ENCODE peak calls at places on chromosomes 7 and 10, in ten cellular contexts. One of them, this sample, is unnamed.
A peak's percentile ranks its signal among the peaks of the same experiment; 100 is the strongest.

GRCh38 chr10:104120061-104120460 is 1.9 kb upstream of the SFR1 start:
- DNase-seq in GM12891: no peak
- DNase-seq in transverse colon: no peak
- DNase-seq in tibial nerve: no peak
- DNase-seq in suprapubic skin: no peak
- DNase-seq in H54: no peak
- DNase-seq in esophagus squamous epithelium: no peak
- DNase-seq in stomach: no peak
- DNase-seq in GM12878: no peak
- DNase-seq in A549: no peak
- DNase-seq in this sample: no peak

GRCh38 chr10:18214692-18215563 is 74.7 kb downstream of the CACNB2 start:
- DNase-seq in suprapubic skin: no peak
- DNase-seq in H54: peak; percentile 10
- DNase-seq in GM12891: peak; percentile 7
- DNase-seq in GM12878: no peak
- DNase-seq in A549: peak; percentile 51
- DNase-seq in transverse colon: peak; percentile 60
- DNase-seq in stomach: no peak
- DNase-seq in esophagus squamous epithelium: no peak
- DNase-seq in tibial nerve: peak; percentile 81
- DNase-seq in this sample: peak; percentile 55

GRCh38 chr7:116522247-116522646 is 2.6 kb upstream of the CAV1 start:
- DNase-seq in H54: peak; percentile 30
- DNase-seq in tibial nerve: no peak
- DNase-seq in suprapubic skin: no peak
- DNase-seq in GM12891: no peak
- DNase-seq in transverse colon: no peak
- DNase-seq in A549: peak; percentile 80
- DNase-seq in esophagus squamous epithelium: no peak
- DNase-seq in stomach: no peak
- DNase-seq in GM12878: no peak
- DNase-seq in this sample: no peak

GRCh38 chr7:69567790-69568189 is 30.5 kb upstream of the AUTS2 start:
- DNase-seq in esophagus squamous epithelium: no peak
- DNase-seq in A549: no peak
- DNase-seq in suprapubic skin: no peak
- DNase-seq in GM12891: no peak
- DNase-seq in tibial nerve: no peak
- DNase-seq in H54: no peak
- DNase-seq in GM12878: no peak
- DNase-seq in transverse colon: no peak
- DNase-seq in stomach: no peak
- DNase-seq in this sample: no peak

GRCh38 chr10:96501985-96502384 is 11.7 kb downstream of the TLL2 start:
- DNase-seq in transverse colon: no peak
- DNase-seq in suprapubic skin: no peak
- DNase-seq in stomach: no peak
- DNase-seq in esophagus squamous epithelium: no peak
- DNase-seq in GM12891: no peak
- DNase-seq in A549: no peak
- DNase-seq in H54: no peak
- DNase-seq in tibial nerve: no peak
- DNase-seq in GM12878: no peak
- DNase-seq in this sample: no peak

GRCh38 chr7:154744226-154744860 is 258.6 kb downstream of the PAXIP1 start:
- DNase-seq in stomach: peak; percentile 50
- DNase-seq in esophagus squamous epithelium: no peak
- DNase-seq in GM12878: no peak
- DNase-seq in tibial nerve: no peak
- DNase-seq in H54: peak; percentile 59
- DNase-seq in GM12891: peak; percentile 60
- DNase-seq in suprapubic skin: no peak
- DNase-seq in A549: peak; percentile 21
- DNase-seq in transverse colon: peak; percentile 42
- DNase-seq in this sample: peak; percentile 27

GRCh38 chr10:96573036-96573435 is 13.8 kb downstream of the TM9SF3 start:
- DNase-seq in transverse colon: no peak
- DNase-seq in H54: no peak
- DNase-seq in GM12891: no peak
- DNase-seq in stomach: no peak
- DNase-seq in esophagus squamous epithelium: no peak
- DNase-seq in A549: no peak
- DNase-seq in tibial nerve: no peak
- DNase-seq in suprapubic skin: no peak
- DNase-seq in GM12878: no peak
- DNase-seq in this sample: no peak

GRCh38 chr7:108452707-108453106 is 3.5 kb downstream of the NRCAM start:
- DNase-seq in stomach: no peak
- DNase-seq in tibial nerve: no peak
- DNase-seq in GM12891: no peak
- DNase-seq in GM12878: no peak
- DNase-seq in suprapubic skin: no peak
- DNase-seq in transverse colon: no peak
- DNase-seq in esophagus squamous epithelium: no peak
- DNase-seq in A549: peak; percentile 63
- DNase-seq in H54: no peak
- DNase-seq in this sample: no peak

GRCh38 chr10:132546567-132547420 is 9.2 kb downstream of the INPP5A start:
- DNase-seq in H54: no peak
- DNase-seq in suprapubic skin: peak; percentile 59
- DNase-seq in A549: no peak
- DNase-seq in tibial nerve: no peak
- DNase-seq in GM12891: no peak
- DNase-seq in esophagus squamous epithelium: no peak
- DNase-seq in stomach: peak; percentile 52
- DNase-seq in GM12878: no peak
- DNase-seq in transverse colon: peak; percentile 42
- DNase-seq in this sample: peak; percentile 99

GRCh38 chr7:104980440-104980839 is 33.6 kb upstream of the KMT2E start:
- DNase-seq in tibial nerve: no peak
- DNase-seq in GM12891: no peak
- DNase-seq in GM12878: no peak
- DNase-seq in suprapubic skin: no peak
- DNase-seq in stomach: no peak
- DNase-seq in H54: no peak
- DNase-seq in esophagus squamous epithelium: no peak
- DNase-seq in A549: no peak
- DNase-seq in transverse colon: no peak
- DNase-seq in this sample: no peak

GRCh38 chr7:4226166-4226857 is 455.8 kb upstream of the FOXK1 start:
- DNase-seq in suprapubic skin: no peak
- DNase-seq in GM12878: no peak
- DNase-seq in GM12891: no peak
- DNase-seq in H54: peak; percentile 38
- DNase-seq in stomach: no peak
- DNase-seq in tibial nerve: no peak
- DNase-seq in A549: peak; percentile 13
- DNase-seq in esophagus squamous epithelium: no peak
- DNase-seq in transverse colon: no peak
- DNase-seq in this sample: no peak

GRCh38 chr7:101419831-101420230 is 57.2 kb downstream of the COL26A1 start:
- DNase-seq in esophagus squamous epithelium: no peak
- DNase-seq in stomach: no peak
- DNase-seq in suprapubic skin: no peak
- DNase-seq in H54: no peak
- DNase-seq in GM12891: no peak
- DNase-seq in GM12878: no peak
- DNase-seq in transverse colon: no peak
- DNase-seq in A549: no peak
- DNase-seq in tibial nerve: no peak
- DNase-seq in this sample: no peak

GRCh38 chr7:42426163-42426562 is 189.2 kb upstream of the GLI3 start:
- DNase-seq in transverse colon: no peak
- DNase-seq in suprapubic skin: no peak
- DNase-seq in esophagus squamous epithelium: no peak
- DNase-seq in A549: peak; percentile 13
- DNase-seq in GM12891: no peak
- DNase-seq in tibial nerve: no peak
- DNase-seq in stomach: no peak
- DNase-seq in GM12878: no peak
- DNase-seq in H54: no peak
- DNase-seq in this sample: no peak

GRCh38 chr10:71084061-71084817 is 128.1 kb upstream of the UNC5B start:
- DNase-seq in tibial nerve: no peak
- DNase-seq in transverse colon: peak; percentile 3
- DNase-seq in H54: peak; percentile 0
- DNase-seq in stomach: peak; percentile 22
- DNase-seq in esophagus squamous epithelium: no peak
- DNase-seq in A549: no peak
- DNase-seq in GM12878: no peak
- DNase-seq in suprapubic skin: peak; percentile 30
- DNase-seq in GM12891: no peak
- DNase-seq in this sample: no peak

DNA sequence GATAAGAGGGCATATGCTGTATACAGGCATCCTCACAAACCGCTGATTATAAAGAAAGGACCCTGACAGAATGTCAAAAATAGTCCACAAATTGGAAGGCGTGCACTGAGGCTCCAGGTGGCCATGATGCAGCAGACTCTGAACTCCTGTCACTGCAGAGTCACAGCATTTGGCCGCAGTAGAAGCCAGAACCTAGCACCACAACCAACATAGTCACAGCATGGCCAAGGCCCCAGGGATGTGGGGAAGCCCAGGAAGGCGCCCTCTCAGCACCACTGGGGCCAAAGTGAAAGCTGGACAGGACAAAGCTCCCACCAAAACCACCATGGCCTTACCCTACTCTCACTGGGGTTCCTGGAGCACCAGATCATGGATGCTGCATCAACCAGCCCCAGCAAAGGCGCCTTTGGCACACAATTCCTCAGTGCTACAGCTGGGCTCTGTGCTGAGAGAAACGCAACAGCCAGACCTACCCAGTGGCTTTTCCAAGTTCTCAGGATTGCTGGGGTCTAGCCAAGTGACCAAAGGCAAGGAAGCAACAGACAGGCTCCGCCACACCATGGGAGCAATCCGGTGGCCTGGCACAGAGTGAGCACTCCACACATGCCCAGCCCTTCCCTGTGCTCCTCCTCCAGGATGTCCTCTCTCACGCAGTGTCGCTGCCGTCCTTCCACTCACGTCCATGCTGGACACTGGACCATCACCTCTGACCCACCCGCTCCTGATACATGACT is 60.2 kb downstream of the STK17A start:
- DNase-seq in GM12878: no peak
- DNase-seq in tibial nerve: no peak
- DNase-seq in H54: no peak
- DNase-seq in stomach: no peak
- DNase-seq in GM12891: no peak
- DNase-seq in transverse colon: no peak
- DNase-seq in suprapubic skin: no peak
- DNase-seq in A549: no peak
- DNase-seq in esophagus squamous epithelium: no peak
- DNase-seq in this sample: no peak
- TF ChIP-seq POLR2A in GM12878: no peak
- TF ChIP-seq POLR2A in tibial nerve: no peak
- TF ChIP-seq POLR2A in H54: no peak
- TF ChIP-seq POLR2A in stomach: no peak
- TF ChIP-seq POLR2A in GM12891: no peak
- TF ChIP-seq POLR2A in transverse colon: no peak
- TF ChIP-seq POLR2A in suprapubic skin: no peak
- TF ChIP-seq POLR2A in A549: no peak
- TF ChIP-seq POLR2A in esophagus squamous epithelium: no peak
- TF ChIP-seq POLR2A in this sample: no peak

GRCh38 chr7:30470163-30470770 is 8.3 kb downstream of the NOD1 start:
- DNase-seq in transverse colon: no peak
- DNase-seq in stomach: no peak
- DNase-seq in tibial nerve: no peak
- DNase-seq in suprapubic skin: no peak
- DNase-seq in GM12878: no peak
- DNase-seq in GM12891: no peak
- DNase-seq in A549: peak; percentile 19
- DNase-seq in H54: no peak
- DNase-seq in esophagus squamous epithelium: no peak
- DNase-seq in this sample: peak; percentile 59

GRCh38 chr7:30471205-30471604 is 7.4 kb downstream of the NOD1 start:
- DNase-seq in stomach: no peak
- DNase-seq in suprapubic skin: no peak
- DNase-seq in tibial nerve: no peak
- DNase-seq in A549: no peak
- DNase-seq in GM12891: no peak
- DNase-seq in H54: no peak
- DNase-seq in GM12878: no peak
- DNase-seq in transverse colon: no peak
- DNase-seq in esophagus squamous epithelium: no peak
- DNase-seq in this sample: peak; percentile 69

GRCh38 chr7:30472081-30472770 is 6.4 kb downstream of the NOD1 start:
- DNase-seq in GM12878: no peak
- DNase-seq in tibial nerve: no peak
- DNase-seq in esophagus squamous epithelium: no peak
- DNase-seq in stomach: no peak
- DNase-seq in A549: no peak
- DNase-seq in transverse colon: no peak
- DNase-seq in GM12891: no peak
- DNase-seq in H54: no peak
- DNase-seq in suprapubic skin: no peak
- DNase-seq in this sample: no peak

GRCh38 chr7:30469303-30469702 is 9.3 kb downstream of the NOD1 start:
- DNase-seq in H54: peak; percentile 81
- DNase-seq in suprapubic skin: peak; percentile 85
- DNase-seq in stomach: no peak
- DNase-seq in esophagus squamous epithelium: no peak
- DNase-seq in GM12891: no peak
- DNase-seq in transverse colon: peak; percentile 71
- DNase-seq in tibial nerve: peak; percentile 69
- DNase-seq in GM12878: no peak
- DNase-seq in A549: peak; percentile 97
- DNase-seq in this sample: peak; percentile 58

GRCh38 chr7:30470783-30471182 is 7.8 kb downstream of the NOD1 start:
- DNase-seq in transverse colon: peak; percentile 53
- DNase-seq in suprapubic skin: no peak
- DNase-seq in tibial nerve: peak; percentile 50
- DNase-seq in stomach: no peak
- DNase-seq in H54: no peak
- DNase-seq in GM12891: no peak
- DNase-seq in A549: peak; percentile 28
- DNase-seq in esophagus squamous epithelium: no peak
- DNase-seq in GM12878: no peak
- DNase-seq in this sample: peak; percentile 88
- TF ChIP-seq POLR2A in transverse colon: no peak
- TF ChIP-seq POLR2A in suprapubic skin: no peak
- TF ChIP-seq POLR2A in tibial nerve: no peak
- TF ChIP-seq POLR2A in stomach: no peak
- TF ChIP-seq POLR2A in H54: no peak
- TF ChIP-seq POLR2A in GM12891: no peak
- TF ChIP-seq POLR2A in A549: no peak
- TF ChIP-seq POLR2A in esophagus squamous epithelium: no peak
- TF ChIP-seq POLR2A in GM12878: no peak
- TF ChIP-seq POLR2A in this sample: peak; percentile 10

GRCh38 chr7:54933610-54934009 is 85.2 kb upstream of the EGFR start:
- DNase-seq in GM12891: no peak
- DNase-seq in transverse colon: no peak
- DNase-seq in tibial nerve: no peak
- DNase-seq in stomach: no peak
- DNase-seq in H54: no peak
- DNase-seq in suprapubic skin: no peak
- DNase-seq in GM12878: no peak
- DNase-seq in esophagus squamous epithelium: no peak
- DNase-seq in A549: no peak
- DNase-seq in this sample: no peak
- TF ChIP-seq POLR2A in GM12891: no peak
- TF ChIP-seq POLR2A in transverse colon: no peak
- TF ChIP-seq POLR2A in tibial nerve: no peak
- TF ChIP-seq POLR2A in stomach: no peak
- TF ChIP-seq POLR2A in H54: no peak
- TF ChIP-seq POLR2A in suprapubic skin: no peak
- TF ChIP-seq POLR2A in GM12878: no peak
- TF ChIP-seq POLR2A in esophagus squamous epithelium: no peak
- TF ChIP-seq POLR2A in A549: no peak
- TF ChIP-seq POLR2A in this sample: no peak

GRCh38 chr10:69087600-69088470 is at the start of gene SRGN:
- DNase-seq in A549: peak; percentile 68
- DNase-seq in stomach: peak; percentile 70
- DNase-seq in tibial nerve: peak; percentile 91
- DNase-seq in esophagus squamous epithelium: peak; percentile 43
- DNase-seq in H54: peak; percentile 56
- DNase-seq in GM12891: no peak
- DNase-seq in transverse colon: peak; percentile 81
- DNase-seq in GM12878: peak; percentile 97
- DNase-seq in suprapubic skin: peak; percentile 82
- DNase-seq in this sample: peak; percentile 31
- TF ChIP-seq POLR2A in A549: no peak
- TF ChIP-seq POLR2A in stomach: no peak
- TF ChIP-seq POLR2A in tibial nerve: peak; percentile 64
- TF ChIP-seq POLR2A in esophagus squamous epithelium: peak; percentile 92
- TF ChIP-seq POLR2A in H54: peak; percentile 38
- TF ChIP-seq POLR2A in GM12891: peak; percentile 99
- TF ChIP-seq POLR2A in transverse colon: peak; percentile 92
- TF ChIP-seq POLR2A in GM12878: peak; percentile 96
- TF ChIP-seq POLR2A in suprapubic skin: no peak
- TF ChIP-seq POLR2A in this sample: peak; percentile 58